ENCODE peak calls at places on chromosome 3, in four cellular contexts. I is left ventricle myocardium inferior, N is gastrocnemius medialis, D is fibroblast of lung. S is an unnamed sample.

GRCh38 chr3:58009749-58010535 is 1.7 kb downstream of the FLNB start:
- DNase-seq in I (no peak), N (no peak), D (no peak), S (no peak)

GRCh38 chr3:193710286-193711164 is 117.5 kb downstream of the OPA1 start:
- DNase-seq in D (no peak), I (no peak), N (no peak), S (no peak)

GRCh38 chr3:192445768-192446644 is 281.3 kb downstream of the FGF12 start:
- DNase-seq in N (no peak), D (no peak), I (no peak), S (no peak)

GRCh38 chr3:135514064-135514455 is 451.5 kb upstream of the PPP2R3A start:
- DNase-seq in D (no peak), N (no peak), I (no peak), S (no peak)

GRCh38 chr3:177523991-177524438 is 326.7 kb upstream of the TBL1XR1 start:
- DNase-seq in D (peak; percentile 84), N (no peak), I (no peak), S (no peak)

GRCh38 chr3:21256932-21257331 is 494.1 kb downstream of the ZNF385D start:
- DNase-seq in N (no peak), D (no peak), I (no peak), S (no peak)

GRCh38 chr3:126314305-126315082 is 42.7 kb downstream of the KLF15 start:
- DNase-seq in D (no peak), I (no peak), N (no peak), S (peak; percentile 12)

GRCh38 chr3:105798381-105798934 is 70.4 kb downstream of the CBLB start:
- DNase-seq in N (no peak), I (no peak), D (no peak), S (no peak)

GRCh38 chr3:56775356-56775914 is 26.3 kb downstream of the ARHGEF3 start:
- DNase-seq in I (no peak), N (no peak), D (no peak), S (no peak)

GRCh38 chr3:51777985-51778384 is 1.1 kb downstream of the IQCF6 start:
- DNase-seq in I (peak; percentile 63), N (no peak), D (no peak), S (no peak)

DNA sequence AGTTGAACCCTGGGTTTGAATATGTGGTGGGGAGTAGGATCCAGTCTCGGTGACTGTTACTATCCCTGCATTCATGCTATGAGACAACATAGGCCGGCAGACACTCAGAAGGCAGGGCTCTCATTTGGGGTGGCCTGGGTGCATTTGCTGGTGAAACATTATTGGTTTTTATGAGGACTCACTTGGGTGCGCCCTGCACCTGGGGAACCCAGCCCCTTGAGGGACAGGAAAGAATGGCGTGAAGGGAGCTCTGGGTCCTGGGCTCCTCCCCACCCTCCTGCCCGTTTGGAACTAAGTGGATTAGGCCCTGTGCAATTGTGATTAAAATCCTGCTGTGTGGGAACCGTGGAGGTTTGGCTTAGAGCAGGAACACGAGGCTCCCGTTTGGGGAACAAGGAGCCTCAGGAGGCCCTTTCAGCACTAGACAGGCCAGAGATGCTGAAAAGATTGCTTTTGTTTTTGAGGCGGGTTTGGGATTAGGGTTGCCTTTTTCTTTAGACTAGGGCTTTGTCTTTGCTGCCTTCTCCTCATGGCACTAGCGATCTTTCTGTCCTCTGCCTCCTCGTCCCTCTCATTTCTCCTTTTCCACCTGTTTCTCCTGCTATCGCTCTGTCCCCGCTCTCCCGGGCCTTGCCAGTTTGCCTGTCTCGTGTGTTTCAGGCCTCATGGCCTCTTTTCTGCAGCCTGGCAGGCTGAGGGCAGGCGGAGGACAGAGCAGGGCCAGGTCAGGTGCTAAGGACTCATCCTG is 8.4 kb downstream of the MAPKAPK3 start:
- DNase-seq in I (no peak), D (no peak), N (no peak), S (no peak)
- H3K27ac ChIP-seq in I (peak overlapping the region; percentile 98), D (no peak overlapping the region), N (peak overlapping the region; percentile 98), S (no peak overlapping the region)

DNA sequence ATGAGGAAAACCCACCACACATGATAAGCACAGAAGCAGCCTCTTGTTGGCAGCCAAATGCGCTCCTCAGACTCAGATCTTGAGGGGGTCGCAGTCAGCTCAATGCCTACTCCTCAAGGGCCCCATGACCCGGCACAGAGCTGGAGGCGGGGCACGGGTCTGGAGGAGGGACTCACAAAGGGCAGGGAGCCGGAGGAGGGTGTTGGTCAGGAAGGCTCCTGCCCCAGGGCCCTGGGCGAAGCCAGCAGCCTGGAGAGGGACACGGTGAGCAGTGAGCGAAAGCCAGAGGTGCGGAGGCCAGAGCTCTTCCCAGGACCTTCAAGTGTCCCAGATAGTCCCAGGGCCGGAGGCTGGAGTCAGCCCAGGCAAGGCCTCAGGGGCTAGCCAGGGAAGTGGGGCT is 9.8 kb downstream of the CACNA2D2 start:
- DNase-seq in D (no peak), I (no peak), N (no peak), S (no peak)
- H3K4me1 ChIP-seq in D (no peaks in the 10 kb centered on the region), I (peaks cover 20% of the 10 kb centered on the region), N (no peaks in the 10 kb centered on the region), S (no peaks in the 10 kb centered on the region)

DNA sequence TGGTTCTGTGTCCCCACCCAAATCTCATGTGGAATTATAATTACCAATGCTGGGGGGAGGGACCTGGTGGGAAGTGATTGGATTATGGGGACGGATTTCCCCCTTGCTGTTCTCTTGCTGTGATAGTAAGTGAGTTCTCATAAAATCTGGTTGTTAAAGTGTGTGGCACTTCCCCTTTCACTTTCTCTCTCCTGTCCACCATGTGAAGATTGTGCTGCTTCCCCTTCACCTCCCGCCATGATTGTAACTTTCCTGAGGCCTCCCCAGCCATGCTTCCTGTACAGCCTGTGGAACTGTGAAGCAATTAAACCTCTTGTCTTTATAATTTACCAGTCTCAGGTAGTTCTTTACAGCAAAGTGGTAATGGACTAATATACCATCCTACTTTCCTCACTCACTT is 289.6 kb downstream of the EFHB start:
- DNase-seq in I (no peak), D (no peak), N (no peak), S (no peak)
- H3K27ac ChIP-seq in I (no peak overlapping the region), D (no peak overlapping the region), N (no peak overlapping the region), S (no peak overlapping the region)

GRCh38 chr3:123684636-123685035 is 99.8 kb upstream of the HACD2 start:
- DNase-seq in I (no peak), N (no peak), D (no peak), S (peak; percentile 61)

GRCh38 chr3:123685780-123686179 is 100.9 kb upstream of the HACD2 start:
- DNase-seq in I (no peak), N (no peak), D (no peak), S (no peak)

GRCh38 chr3:123686254-123686653 is 101.4 kb upstream of the HACD2 start:
- DNase-seq in I (no peak), D (no peak), N (no peak), S (peak; percentile 68)

GRCh38 chr3:123687286-123687685 is 102.4 kb upstream of the HACD2 start:
- DNase-seq in D (no peak), N (no peak), I (no peak), S (no peak)

DNA sequence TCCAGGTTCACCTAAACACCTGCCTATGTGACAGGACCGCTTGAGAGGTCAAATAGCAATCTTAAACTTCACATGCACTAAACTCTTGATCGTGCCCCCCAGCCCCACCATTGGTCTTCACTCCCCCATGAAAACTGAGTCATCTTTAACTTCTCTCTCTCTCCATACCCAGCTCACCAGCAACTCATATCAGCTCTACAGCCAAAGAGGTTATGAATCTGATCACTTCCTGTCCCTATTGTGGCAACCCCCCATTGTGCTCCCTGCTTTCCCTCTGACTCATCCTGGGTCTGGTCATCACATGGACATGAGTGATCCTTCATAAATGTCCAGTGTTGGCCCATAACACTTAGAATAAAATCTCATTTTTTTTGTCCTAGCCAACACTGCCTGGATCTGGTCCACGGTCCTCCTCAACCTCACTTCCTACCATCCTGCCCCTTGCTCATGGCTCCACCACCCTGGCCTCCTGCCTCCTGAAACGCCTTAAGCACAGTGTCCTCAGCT is 103.4 kb upstream of the HACD2 start:
- DNase-seq in N (no peak), D (peak; percentile 87), I (no peak), S (peak; percentile 83)
- H3K4me1 ChIP-seq in N (no peaks in the 10 kb centered on the region), D (peaks cover 33% of the 10 kb centered on the region), I (peaks cover 40% of the 10 kb centered on the region), S (peaks cover 85% of the 10 kb centered on the region)